ENCODE peak calls at places on chromosomes 5 and 9, in five cellular contexts. Q is breast epithelium, F is esophagus squamous epithelium, R is A549, J is upper lobe of left lung. I is an unnamed sample.
A peak's percentile ranks its signal among the peaks of the same experiment; 100 is the strongest.

GRCh38 chr5:172692981-172693380 is 51.9 kb downstream of the NEURL1B start:
- DNase-seq in J (no peak), Q (no peak), F (no peak), R (no peak), I (no peak)

GRCh38 chr5:65954200-65954599 is 27.8 kb downstream of the ERBIN start:
- DNase-seq in R (no peak), J (no peak), Q (no peak), F (no peak), I (no peak)

GRCh38 chr5:33153891-33154290 is 286.9 kb upstream of the TARS1 start:
- DNase-seq in R (no peak), J (no peak), F (no peak), Q (no peak), I (no peak)

GRCh38 chr9:94168203-94169000 is 84.1 kb downstream of the PTPDC1 start:
- DNase-seq in F (no peak), J (no peak), R (no peak), Q (no peak), I (no peak)

GRCh38 chr9:5587024-5587423 is 41.9 kb upstream of the RIC1 start:
- DNase-seq in J (no peak), F (no peak), R (no peak), Q (no peak), I (no peak)

GRCh38 chr5:25646421-25647341 is 1001.9 kb upstream of the CDH10 start:
- DNase-seq in R (no peak), Q (no peak), F (no peak), J (no peak), I (no peak)

GRCh38 chr5:51983161-51983560 is 599.9 kb downstream of the ISL1 start:
- DNase-seq in J (no peak), F (no peak), R (no peak), Q (no peak), I (no peak)

GRCh38 chr5:53503819-53504218 is 23.4 kb downstream of the FST start:
- DNase-seq in Q (no peak), J (no peak), F (no peak), R (no peak), I (no peak)

GRCh38 chr9:94981661-94982060 is 255.2 kb downstream of the AOPEP start:
- DNase-seq in Q (no peak), R (no peak), F (no peak), J (no peak), I (no peak)

GRCh38 chr9:117464941-117465616 is 50.2 kb upstream of the ASTN2 start:
- DNase-seq in Q (no peak), F (no peak), R (no peak), J (no peak), I (no peak)

GRCh38 chr9:70573308-70573707 is 158.9 kb upstream of the KLF9 start:
- DNase-seq in R (no peak), Q (no peak), J (no peak), F (no peak), I (no peak)

GRCh38 chr5:77876862-77877502 is 100.8 kb upstream of the TBCA start:
- DNase-seq in R (no peak), J (no peak), Q (no peak), F (no peak), I (no peak)

GRCh38 chr5:73306741-73307275 is 133.8 kb downstream of the TMEM174 start:
- DNase-seq in F (no peak), R (no peak), J (no peak), Q (no peak), I (no peak)

GRCh38 chr9:6230037-6230778 is 14.6 kb downstream of the IL33 start:
- DNase-seq in R (no peak), J (no peak), Q (no peak), F (no peak), I (no peak)

GRCh38 chr9:87878930-87879603 is 3.6 kb upstream of the SPATA31E1 start:
- DNase-seq in Q (no peak), J (no peak), F (no peak), R (peak; percentile 66), I (no peak)

GRCh38 chr9:114677418-114677817 is 4.6 kb downstream of the TEX48 start:
- DNase-seq in J (peak; percentile 77), Q (no peak), R (peak; percentile 95), F (no peak), I (peak; percentile 50)

GRCh38 chr9:133715866-133716563 is 22.1 kb downstream of the SARDH start:
- DNase-seq in J (no peak), F (no peak), R (no peak), Q (no peak), I (peak; percentile 42)

GRCh38 chr5:7659420-7659819 is 191.5 kb downstream of the CFAP90 start:
- DNase-seq in R (no peak), J (no peak), Q (no peak), F (no peak), I (no peak)

GRCh38 chr9:96219615-96220257 is 82.2 kb downstream of the HSD17B3 start:
- DNase-seq in F (no peak), Q (no peak), R (no peak), J (peak; percentile 50), I (peak; percentile 58)

GRCh38 chr5:126115230-126115629 is 308.0 kb upstream of the GRAMD2B start:
- DNase-seq in J (no peak), R (no peak), Q (no peak), F (no peak), I (no peak)

GRCh38 chr5:64977779-64978178 is 209.0 kb downstream of the CWC27 start:
- DNase-seq in R (no peak), Q (no peak), J (no peak), F (no peak), I (peak; percentile 74)

GRCh38 chr9:99057665-99058625 is 47.0 kb upstream of the TGFBR1 start:
- DNase-seq in Q (no peak), J (peak; percentile 74), F (no peak), R (no peak), I (no peak)

GRCh38 chr5:119340597-119341218 is 15.1 kb upstream of the TNFAIP8 start:
- DNase-seq in F (no peak), Q (no peak), R (no peak), J (no peak), I (no peak)

GRCh38 chr5:119338326-119338957 is 17.4 kb upstream of the TNFAIP8 start:
- DNase-seq in J (no peak), R (no peak), F (no peak), Q (no peak), I (no peak)

GRCh38 chr5:119339965-119340364 is 15.9 kb upstream of the TNFAIP8 start:
- DNase-seq in Q (no peak), J (no peak), R (no peak), F (no peak), I (no peak)

GRCh38 chr5:119336846-119337564 is 18.8 kb upstream of the TNFAIP8 start:
- DNase-seq in Q (no peak), F (no peak), R (no peak), J (no peak), I (no peak)

GRCh38 chr5:119339344-119339743 is 16.5 kb upstream of the TNFAIP8 start:
- DNase-seq in J (no peak), R (no peak), Q (no peak), F (no peak), I (no peak)
- H3K4me1 ChIP-seq in J (peaks cover 22% of the 10 kb centered on the region), R (peaks cover 16% of the 10 kb centered on the region), Q (peaks cover 3% of the 10 kb centered on the region), F (peaks cover 83% of the 10 kb centered on the region), I (no peaks in the 10 kb centered on the region)

GRCh38 chr5:142655339-142656267 is 30.3 kb downstream of the FGF1 start:
- DNase-seq in F (no peak), Q (peak; percentile 83), R (peak; percentile 71), J (peak; percentile 76), I (peak; percentile 87)
- H3K4me3 ChIP-seq in F (no peak overlapping the region), Q (no peak overlapping the region), R (no peak overlapping the region), J (no peak overlapping the region), I (no peak overlapping the region)

DNA sequence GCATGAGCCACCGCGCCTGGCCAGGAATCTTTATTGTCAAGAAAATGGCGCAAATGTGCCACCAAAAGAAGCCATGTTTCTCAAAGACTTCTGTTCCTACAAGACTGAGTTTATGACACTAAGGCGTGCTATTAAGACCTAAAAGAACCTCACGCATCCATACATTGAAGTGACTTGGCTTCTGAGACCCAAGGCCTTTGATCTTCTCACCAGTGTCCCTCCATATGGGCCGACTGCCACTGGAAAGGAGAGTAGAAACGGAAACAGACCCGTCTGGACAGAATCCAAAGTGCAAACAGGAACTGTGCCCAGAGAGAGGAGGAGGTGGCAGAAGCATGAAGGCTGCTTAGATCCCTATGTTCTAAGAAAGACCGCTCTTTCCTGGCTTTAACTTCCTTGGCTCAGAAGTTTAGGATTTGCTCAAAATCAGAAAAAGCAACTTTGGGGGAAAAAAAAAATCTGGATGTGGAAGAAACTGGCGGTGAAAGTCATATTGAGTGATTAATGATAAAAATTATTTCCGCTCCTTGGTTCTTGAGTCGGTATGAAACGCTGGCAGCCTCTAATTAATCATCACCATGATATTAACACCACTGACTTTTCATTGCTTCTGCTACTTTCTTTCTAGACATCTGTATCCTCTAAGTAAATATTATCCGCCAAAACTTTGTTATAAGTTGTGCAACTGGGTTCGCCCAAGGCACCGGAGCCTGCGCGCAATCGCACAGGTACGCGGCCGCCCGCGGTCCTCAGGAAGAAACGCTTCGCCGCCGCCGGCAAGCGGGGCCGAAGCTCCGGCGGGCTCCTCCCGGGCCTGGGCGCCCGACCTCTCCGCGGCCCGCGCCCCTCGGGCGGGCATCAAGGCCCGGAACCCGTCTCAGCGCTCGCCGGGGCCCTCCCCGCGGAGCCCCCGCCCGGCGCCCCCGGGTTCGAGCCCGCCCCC is 730 bp downstream of the DAP start:
- DNase-seq in R (peak; percentile 52), F (no peak), Q (peak; percentile 46), J (peak; percentile 62), I (peak; percentile 37)
- TF ChIP-seq POLR2A in R (no peak), F (no peak), Q (no peak), J (peak; percentile 54), I (no peak)

DNA sequence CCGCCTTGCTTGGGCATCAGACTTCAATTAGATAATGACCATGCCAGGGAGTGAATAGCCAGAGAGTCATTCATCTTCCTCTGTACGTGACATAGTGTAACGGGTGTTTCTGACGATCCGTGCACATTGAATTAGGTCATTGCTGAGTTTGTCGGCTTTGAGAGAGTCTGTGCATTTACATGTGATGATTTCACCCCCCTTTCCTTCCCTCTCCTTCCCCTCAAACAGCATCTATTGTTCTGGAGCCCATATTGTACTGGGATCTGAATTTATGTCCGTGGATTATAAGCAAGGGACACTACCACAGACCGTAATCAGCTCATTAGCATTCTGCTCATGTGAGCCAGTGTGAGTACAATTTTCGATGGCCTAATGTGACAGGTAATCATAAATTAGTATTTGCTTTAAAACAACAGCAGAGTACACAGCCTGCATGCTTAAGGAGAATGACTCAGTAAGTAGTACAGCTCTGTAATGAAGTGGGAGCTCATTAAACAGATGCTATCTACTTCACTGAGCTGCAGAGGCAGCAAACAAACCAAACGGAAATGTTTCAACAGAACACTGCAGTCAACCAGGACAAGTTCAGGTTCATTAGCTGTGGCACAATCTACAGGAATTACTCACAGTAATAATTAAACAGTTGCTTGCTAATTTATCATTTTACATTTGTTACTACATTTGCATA is 302.1 kb downstream of the CSNK1G3 start:
- DNase-seq in J (peak; percentile 27), R (no peak), Q (no peak), F (no peak), I (no peak)
- H3K4me1 ChIP-seq in J (peaks cover 16% of the 10 kb centered on the region), R (peaks cover 23% of the 10 kb centered on the region), Q (no peaks in the 10 kb centered on the region), F (peaks cover 47% of the 10 kb centered on the region), I (no peaks in the 10 kb centered on the region)

GRCh38 chr5:160119905-160120266 is 636 bp upstream of the PWWP2A start:
- DNase-seq in Q (no peak), J (no peak), F (no peak), R (no peak), I (no peak)
- H3K4me3 ChIP-seq in Q (peak overlapping the region; percentile 13), J (no peak overlapping the region), F (no peak overlapping the region), R (no peak overlapping the region), I (no peak overlapping the region)

DNA sequence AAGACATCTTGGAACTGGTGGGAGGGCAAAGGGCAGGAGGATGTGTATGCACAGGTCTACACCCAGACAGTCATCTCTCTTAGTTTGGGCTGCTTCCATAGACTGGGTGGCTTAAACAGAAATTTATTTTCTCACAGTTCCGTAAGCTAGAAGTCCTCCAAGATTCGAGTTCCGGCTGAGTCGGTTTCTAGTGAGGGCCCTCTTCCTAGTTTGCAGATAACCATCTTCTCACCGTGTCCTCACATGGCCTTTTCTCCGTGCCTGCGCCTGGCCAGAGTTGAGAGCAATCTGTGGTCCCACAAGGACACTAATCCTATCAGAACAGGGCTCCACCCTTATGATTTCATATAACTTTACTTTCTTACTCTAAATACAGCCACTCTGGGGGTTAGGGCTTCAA is 4.1 kb downstream of the SMIM32 start:
- DNase-seq in F (no peak), R (no peak), Q (no peak), J (no peak), I (no peak)
- TF ChIP-seq POLR2A in F (no peak), R (no peak), Q (no peak), J (no peak), I (no peak)